ENCODE peak calls at places on chromosome 14, in nine cellular contexts. One of them, this sample, is unnamed.

GRCh38 chr14:95480109-95480886 is 36.2 kb downstream of the SYNE3 start:
- DNase-seq in ovary: no peak
- DNase-seq in breast epithelium: no peak
- DNase-seq in NB4: no peak
- DNase-seq in stomach: no peak
- DNase-seq in erythroblast: peak
- DNase-seq in heart left ventricle: peak
- DNase-seq in GM12892: no peak
- DNase-seq in HCT116: no peak
- DNase-seq in this sample: peak

GRCh38 chr14:92511472-92512247 is 1.9 kb upstream of the RIN3 start:
- DNase-seq in ovary: no peak
- DNase-seq in breast epithelium: no peak
- DNase-seq in NB4: no peak
- DNase-seq in stomach: no peak
- DNase-seq in erythroblast: no peak
- DNase-seq in heart left ventricle: no peak
- DNase-seq in GM12892: no peak
- DNase-seq in HCT116: peak
- DNase-seq in this sample: no peak

GRCh38 chr14:77133718-77134338 is 7.8 kb downstream of the ZDHHC22 start:
- DNase-seq in ovary: peak
- DNase-seq in breast epithelium: no peak
- DNase-seq in NB4: peak
- DNase-seq in stomach: no peak
- DNase-seq in erythroblast: peak
- DNase-seq in heart left ventricle: no peak
- DNase-seq in GM12892: peak
- DNase-seq in HCT116: no peak
- DNase-seq in this sample: no peak

GRCh38 chr14:43165651-43166050 is 1341.4 kb downstream of the FSCB start:
- DNase-seq in ovary: no peak
- DNase-seq in breast epithelium: no peak
- DNase-seq in NB4: no peak
- DNase-seq in stomach: no peak
- DNase-seq in erythroblast: no peak
- DNase-seq in heart left ventricle: no peak
- DNase-seq in GM12892: no peak
- DNase-seq in HCT116: no peak
- DNase-seq in this sample: no peak

GRCh38 chr14:96066976-96067375 is 27.8 kb downstream of the C14orf132 start:
- DNase-seq in ovary: no peak
- DNase-seq in breast epithelium: no peak
- DNase-seq in NB4: no peak
- DNase-seq in stomach: no peak
- DNase-seq in erythroblast: no peak
- DNase-seq in heart left ventricle: no peak
- DNase-seq in GM12892: no peak
- DNase-seq in HCT116: no peak
- DNase-seq in this sample: peak

GRCh38 chr14:78154827-78155226 is 15.3 kb upstream of the NRXN3 start:
- DNase-seq in ovary: no peak
- DNase-seq in breast epithelium: no peak
- DNase-seq in NB4: peak
- DNase-seq in stomach: no peak
- DNase-seq in erythroblast: peak
- DNase-seq in heart left ventricle: no peak
- DNase-seq in GM12892: no peak
- DNase-seq in HCT116: no peak
- DNase-seq in this sample: no peak

GRCh38 chr14:42374332-42374731 is 767.7 kb downstream of the LRFN5 start:
- DNase-seq in ovary: no peak
- DNase-seq in breast epithelium: no peak
- DNase-seq in NB4: no peak
- DNase-seq in stomach: no peak
- DNase-seq in erythroblast: no peak
- DNase-seq in heart left ventricle: no peak
- DNase-seq in GM12892: no peak
- DNase-seq in HCT116: no peak
- DNase-seq in this sample: no peak

GRCh38 chr14:97120204-97121120 is 323.3 kb downstream of the VRK1 start:
- DNase-seq in ovary: no peak
- DNase-seq in breast epithelium: no peak
- DNase-seq in NB4: no peak
- DNase-seq in stomach: no peak
- DNase-seq in erythroblast: no peak
- DNase-seq in heart left ventricle: no peak
- DNase-seq in GM12892: no peak
- DNase-seq in HCT116: no peak
- DNase-seq in this sample: no peak

GRCh38 chr14:77562681-77563080 is 53.8 kb downstream of the SPTLC2 start:
- DNase-seq in ovary: no peak
- DNase-seq in breast epithelium: no peak
- DNase-seq in NB4: no peak
- DNase-seq in stomach: no peak
- DNase-seq in erythroblast: no peak
- DNase-seq in heart left ventricle: no peak
- DNase-seq in GM12892: no peak
- DNase-seq in HCT116: no peak
- DNase-seq in this sample: no peak

GRCh38 chr14:34714320-34715107 is at the start of gene CFL2:
- DNase-seq in ovary: peak
- DNase-seq in breast epithelium: peak
- DNase-seq in NB4: peak
- DNase-seq in stomach: peak
- DNase-seq in erythroblast: peak
- DNase-seq in heart left ventricle: peak
- DNase-seq in GM12892: peak
- DNase-seq in HCT116: peak
- DNase-seq in this sample: peak

GRCh38 chr14:65412881-65413738 is 580 bp downstream of the FUT8 start:
- DNase-seq in ovary: no peak
- DNase-seq in breast epithelium: no peak
- DNase-seq in NB4: peak
- DNase-seq in stomach: peak
- DNase-seq in erythroblast: peak
- DNase-seq in heart left ventricle: peak
- DNase-seq in GM12892: peak
- DNase-seq in HCT116: no peak
- DNase-seq in this sample: peak

GRCh38 chr14:65413739-65414045 is 1.2 kb downstream of the FUT8 start:
- DNase-seq in ovary: no peak
- DNase-seq in breast epithelium: no peak
- DNase-seq in NB4: no peak
- DNase-seq in stomach: no peak
- DNase-seq in erythroblast: no peak
- DNase-seq in heart left ventricle: no peak
- DNase-seq in GM12892: no peak
- DNase-seq in HCT116: no peak
- DNase-seq in this sample: no peak

GRCh38 chr14:65410640-65411039 is 1.9 kb upstream of the FUT8 start:
- DNase-seq in ovary: no peak
- DNase-seq in breast epithelium: no peak
- DNase-seq in NB4: no peak
- DNase-seq in stomach: no peak
- DNase-seq in erythroblast: no peak
- DNase-seq in heart left ventricle: no peak
- DNase-seq in GM12892: no peak
- DNase-seq in HCT116: no peak
- DNase-seq in this sample: no peak

GRCh38 chr14:65412189-65412846 is at the start of gene FUT8:
- DNase-seq in ovary: peak
- DNase-seq in breast epithelium: peak
- DNase-seq in NB4: peak
- DNase-seq in stomach: peak
- DNase-seq in erythroblast: peak
- DNase-seq in heart left ventricle: peak
- DNase-seq in GM12892: peak
- DNase-seq in HCT116: peak
- DNase-seq in this sample: peak

GRCh38 chr14:65411656-65412188 is 808 bp upstream of the FUT8 start:
- DNase-seq in ovary: peak
- DNase-seq in breast epithelium: peak
- DNase-seq in NB4: peak
- DNase-seq in stomach: peak
- DNase-seq in erythroblast: peak
- DNase-seq in heart left ventricle: peak
- DNase-seq in GM12892: peak
- DNase-seq in HCT116: peak
- DNase-seq in this sample: peak
- TF ChIP-seq POLR2A in ovary: peak
- TF ChIP-seq POLR2A in breast epithelium: peak
- TF ChIP-seq POLR2A in NB4: peak
- TF ChIP-seq POLR2A in stomach: no peak
- TF ChIP-seq POLR2A in erythroblast: no peak
- TF ChIP-seq POLR2A in heart left ventricle: no peak
- TF ChIP-seq POLR2A in GM12892: peak
- TF ChIP-seq POLR2A in HCT116: no peak
- TF ChIP-seq POLR2A in this sample: peak

DNA sequence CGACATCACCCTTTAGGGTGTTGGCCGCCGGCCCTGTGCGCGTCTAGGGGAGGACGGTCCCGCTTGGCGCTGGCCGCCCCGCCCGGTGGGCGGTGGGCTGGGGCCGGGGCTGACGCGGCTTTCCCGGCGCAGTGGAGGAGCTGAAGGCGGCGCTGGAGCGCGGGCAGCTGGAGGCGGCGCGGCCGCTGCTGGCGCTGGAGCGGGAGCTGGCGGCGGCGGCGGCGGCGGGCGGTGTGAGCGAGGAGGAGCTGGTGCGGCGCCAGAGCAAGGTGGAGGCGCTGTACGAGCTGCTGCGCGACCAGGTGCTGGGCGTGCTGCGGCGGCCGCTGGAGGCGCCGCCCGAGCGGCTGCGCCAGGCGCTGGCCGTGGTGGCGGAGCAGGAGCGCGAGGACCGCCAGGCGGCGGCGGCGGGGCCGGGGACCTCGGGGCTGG is 3.6 kb downstream of the TNFAIP2 start:
- DNase-seq in ovary: peak
- DNase-seq in breast epithelium: no peak
- DNase-seq in NB4: no peak
- DNase-seq in stomach: peak
- DNase-seq in erythroblast: no peak
- DNase-seq in heart left ventricle: peak
- DNase-seq in GM12892: peak
- DNase-seq in HCT116: no peak
- DNase-seq in this sample: peak
- TF ChIP-seq POLR2A in ovary: no peak
- TF ChIP-seq POLR2A in breast epithelium: no peak
- TF ChIP-seq POLR2A in NB4: no peak
- TF ChIP-seq POLR2A in stomach: no peak
- TF ChIP-seq POLR2A in erythroblast: no peak
- TF ChIP-seq POLR2A in heart left ventricle: no peak
- TF ChIP-seq POLR2A in GM12892: no peak
- TF ChIP-seq POLR2A in HCT116: no peak
- TF ChIP-seq POLR2A in this sample: no peak

DNA sequence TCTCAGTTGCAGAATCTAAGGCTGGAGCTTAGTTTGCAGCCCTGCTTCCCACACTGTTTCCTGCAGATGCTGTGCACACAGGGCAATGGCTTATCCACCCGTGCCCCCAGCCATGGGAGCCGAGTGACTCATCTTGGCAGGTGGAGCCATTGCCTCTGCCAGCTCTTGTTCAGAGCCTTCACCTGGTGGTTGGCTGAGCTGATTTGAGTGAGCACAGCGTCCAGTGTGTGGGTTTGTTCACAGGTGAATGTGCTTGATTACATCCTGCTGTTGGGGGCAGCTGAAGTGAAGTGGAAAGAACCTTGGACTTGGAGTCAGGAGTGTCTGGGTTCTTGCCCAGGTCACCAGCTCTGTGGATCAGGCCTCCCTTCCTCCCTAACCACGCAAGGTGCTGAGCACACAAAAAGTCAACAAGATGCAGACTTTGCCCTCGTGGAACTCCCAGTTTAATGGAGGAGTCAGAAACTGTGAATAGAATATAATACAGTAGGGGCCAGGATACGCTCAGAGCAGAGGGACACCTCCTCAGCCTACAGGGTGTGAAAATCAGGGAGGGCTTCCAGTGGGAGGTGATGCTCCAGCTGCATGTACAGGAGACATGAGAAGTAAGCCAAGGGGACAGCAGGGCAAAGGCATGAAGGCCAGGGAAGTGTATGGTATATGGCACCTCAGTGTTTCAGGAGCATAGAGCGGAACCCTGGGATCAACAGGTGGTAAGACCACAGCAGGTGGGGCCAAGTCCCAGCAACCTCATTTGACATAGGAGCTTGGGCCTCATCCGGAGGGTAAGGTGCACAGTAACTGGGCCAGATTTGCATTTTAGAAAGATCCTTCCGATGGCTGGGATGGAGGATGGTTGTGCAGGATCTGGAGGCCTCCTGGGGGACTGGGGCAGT is 22.8 kb downstream of the JDP2 start:
- DNase-seq in ovary: no peak
- DNase-seq in breast epithelium: peak
- DNase-seq in NB4: no peak
- DNase-seq in stomach: peak
- DNase-seq in erythroblast: no peak
- DNase-seq in heart left ventricle: peak
- DNase-seq in GM12892: no peak
- DNase-seq in HCT116: no peak
- DNase-seq in this sample: no peak
- TF ChIP-seq POLR2A in ovary: no peak
- TF ChIP-seq POLR2A in breast epithelium: no peak
- TF ChIP-seq POLR2A in NB4: no peak
- TF ChIP-seq POLR2A in stomach: no peak
- TF ChIP-seq POLR2A in erythroblast: no peak
- TF ChIP-seq POLR2A in heart left ventricle: no peak
- TF ChIP-seq POLR2A in GM12892: no peak
- TF ChIP-seq POLR2A in HCT116: no peak
- TF ChIP-seq POLR2A in this sample: no peak

DNA sequence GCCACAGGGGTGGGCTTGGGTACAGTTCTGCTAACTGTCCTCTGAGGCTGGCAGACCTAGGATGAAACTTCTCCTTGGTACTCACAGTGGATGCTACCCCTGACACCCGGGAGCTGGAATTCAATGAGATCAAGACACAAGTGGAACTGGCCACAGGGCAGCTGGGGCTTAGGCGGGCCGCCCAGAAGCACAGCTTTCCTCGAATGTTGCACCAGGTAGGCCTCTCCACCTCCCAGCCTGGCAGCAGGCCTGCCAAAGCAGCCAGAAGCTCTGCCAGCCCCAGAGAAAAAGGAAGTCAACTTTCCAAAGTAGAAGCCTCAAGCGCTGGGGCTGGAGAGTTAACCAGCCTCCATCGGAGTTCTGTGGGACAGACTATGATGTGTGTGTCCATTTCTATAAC is 2.4 kb upstream of the NRL start:
- DNase-seq in ovary: no peak
- DNase-seq in breast epithelium: no peak
- DNase-seq in NB4: no peak
- DNase-seq in stomach: no peak
- DNase-seq in erythroblast: no peak
- DNase-seq in heart left ventricle: no peak
- DNase-seq in GM12892: no peak
- DNase-seq in HCT116: no peak
- DNase-seq in this sample: no peak
- TF ChIP-seq POLR2A in ovary: no peak
- TF ChIP-seq POLR2A in breast epithelium: no peak
- TF ChIP-seq POLR2A in NB4: no peak
- TF ChIP-seq POLR2A in stomach: no peak
- TF ChIP-seq POLR2A in erythroblast: no peak
- TF ChIP-seq POLR2A in heart left ventricle: no peak
- TF ChIP-seq POLR2A in GM12892: no peak
- TF ChIP-seq POLR2A in HCT116: no peak
- TF ChIP-seq POLR2A in this sample: no peak

This sample was measured in suprapubic skin.